ENCODE peak calls at places on chromosome 1, in nine cellular contexts. U is fibroblast of lung, M is breast epithelium, X is spleen, Y is lower lobe of right lung, Q is psoas muscle, N is A549, K is mammary epithelial cell, G is tibial artery. H is an unnamed sample.
A peak's percentile ranks its signal among the peaks of the same experiment; 100 is the strongest.

GRCh38 chr1:942864-943533 is 16.1 kb downstream of the NOC2L start:
- DNase-seq in U (peak; percentile 79), M (no peak), X (no peak), Y (no peak), Q (no peak), N (peak; percentile 58), K (no peak), G (no peak), H (no peak)

GRCh38 chr1:73887412-73887811 is 310.6 kb downstream of the LRRIQ3 start:
- DNase-seq in U (no peak), M (no peak), X (no peak), Y (no peak), Q (no peak), N (no peak), K (no peak), G (no peak), H (no peak)

GRCh38 chr1:20634065-20634593 is 871 bp downstream of the PINK1 start:
- DNase-seq in U (no peak), M (no peak), X (no peak), Y (no peak), Q (no peak), N (no peak), K (no peak), G (no peak), H (no peak)

GRCh38 chr1:26477446-26478152 is 5.4 kb downstream of the HMGN2 start:
- DNase-seq in U (no peak), M (no peak), X (no peak), Y (no peak), Q (no peak), N (no peak), K (no peak), G (no peak), H (no peak)

GRCh38 chr1:36948147-36948546 is 86.2 kb downstream of the GRIK3 start:
- DNase-seq in U (no peak), M (no peak), X (no peak), Y (no peak), Q (no peak), N (no peak), K (no peak), G (no peak), H (no peak)

GRCh38 chr1:234840843-234841242 is 230.9 kb upstream of the IRF2BP2 start:
- DNase-seq in U (no peak), M (no peak), X (no peak), Y (no peak), Q (no peak), N (no peak), K (no peak), G (no peak), H (no peak)

GRCh38 chr1:147292635-147293251 is 50.3 kb downstream of the CHD1L start:
- DNase-seq in U (peak; percentile 93), M (no peak), X (no peak), Y (no peak), Q (no peak), N (no peak), K (peak; percentile 82), G (peak; percentile 22), H (no peak)

GRCh38 chr1:31183126-31183525 is 56.6 kb downstream of the NKAIN1 start:
- DNase-seq in U (no peak), M (no peak), X (no peak), Y (no peak), Q (no peak), N (no peak), K (peak; percentile 39), G (no peak), H (no peak)

DNA sequence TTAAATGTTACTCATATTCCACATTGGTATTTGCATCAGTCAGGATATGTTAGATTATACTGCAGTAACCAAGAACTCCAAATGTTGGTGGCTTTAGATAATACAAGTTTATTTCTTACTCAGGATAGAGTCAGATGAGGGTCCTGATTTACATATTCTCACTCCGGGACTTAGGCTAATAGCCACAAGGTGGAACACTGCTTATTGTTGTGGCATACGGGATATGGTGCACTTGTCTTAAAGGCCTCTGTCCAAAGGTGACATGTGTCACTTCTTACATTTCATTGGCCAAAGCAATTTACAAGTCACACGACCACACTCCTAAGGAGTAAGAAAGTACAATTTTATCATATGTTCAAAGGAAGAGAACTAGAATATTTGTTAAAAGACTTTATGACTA is 28.5 kb upstream of the ACADM start:
- DNase-seq in U (no peak), M (no peak), X (no peak), Y (no peak), Q (no peak), N (no peak), K (no peak), G (no peak), H (no peak)
- H3K4me3 ChIP-seq in U (no peak overlapping the region), M (no peak overlapping the region), X (no peak overlapping the region), Y (no peak overlapping the region), Q (no peak overlapping the region), N (no peak overlapping the region), K (no peak overlapping the region), G (no peak overlapping the region), H (no peak overlapping the region)

GRCh38 chr1:2904191-2904590 is 102.7 kb upstream of the TTC34 start:
- DNase-seq in U (no peak), M (no peak), X (no peak), Y (no peak), Q (no peak), N (no peak), K (no peak), G (no peak), H (no peak)

GRCh38 chr1:2905356-2905755 is 103.9 kb upstream of the TTC34 start:
- DNase-seq in U (no peak), M (no peak), X (no peak), Y (no peak), Q (no peak), N (no peak), K (no peak), G (no peak), H (no peak)

GRCh38 chr1:2906620-2907019 is 105.1 kb upstream of the TTC34 start:
- DNase-seq in U (no peak), M (no peak), X (no peak), Y (no peak), Q (no peak), N (no peak), K (no peak), G (no peak), H (no peak)

GRCh38 chr1:2907051-2907450 is 105.6 kb upstream of the TTC34 start:
- DNase-seq in U (no peak), M (no peak), X (no peak), Y (no peak), Q (no peak), N (no peak), K (no peak), G (no peak), H (no peak)

DNA sequence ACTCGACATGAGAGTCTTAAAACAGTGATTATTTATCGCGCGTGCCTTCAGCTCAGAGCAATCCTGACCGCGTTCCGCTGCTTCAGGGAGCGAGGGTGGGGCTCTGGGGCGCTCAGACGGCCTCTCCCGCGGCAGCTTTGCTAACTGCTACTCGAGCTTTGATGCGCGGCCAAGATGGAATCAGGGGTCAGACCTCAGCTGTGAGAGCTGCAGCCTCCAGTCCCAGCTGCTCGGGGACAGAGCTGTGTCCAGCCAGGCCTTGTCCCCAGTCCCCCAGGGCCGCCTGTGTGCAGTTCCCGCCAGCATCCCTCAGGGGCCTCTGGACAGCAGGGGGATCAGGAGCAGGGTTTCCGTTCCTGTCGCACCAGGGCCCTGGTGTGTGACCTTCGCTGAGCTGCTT is 104.6 kb upstream of the TTC34 start:
- DNase-seq in U (no peak), M (no peak), X (no peak), Y (no peak), Q (no peak), N (no peak), K (no peak), G (no peak), H (no peak)
- H3K9me3 ChIP-seq in U (no peaks in the 10 kb centered on the region), M (no peaks in the 10 kb centered on the region), X (no peaks in the 10 kb centered on the region), Y (no peaks in the 10 kb centered on the region), Q (no peaks in the 10 kb centered on the region), N (no peaks in the 10 kb centered on the region), K (peaks cover 63% of the 10 kb centered on the region), G (no peaks in the 10 kb centered on the region), H (no peaks in the 10 kb centered on the region)

GRCh38 chr1:14869197-14869596 is 270.7 kb downstream of the KAZN start:
- DNase-seq in U (no peak), M (no peak), X (no peak), Y (no peak), Q (no peak), N (no peak), K (no peak), G (no peak), H (no peak)
- H3K4me3 ChIP-seq in U (no peak overlapping the region), M (no peak overlapping the region), X (no peak overlapping the region), Y (no peak overlapping the region), Q (no peak overlapping the region), N (no peak overlapping the region), K (no peak overlapping the region), G (no peak overlapping the region), H (no peak overlapping the region)

GRCh38 chr1:117544509-117545109 is 61.2 kb upstream of the TENT5C start:
- DNase-seq in U (no peak), M (no peak), X (no peak), Y (no peak), Q (no peak), N (no peak), K (no peak), G (no peak), H (no peak)

GRCh38 chr1:117541585-117541984 is 64.3 kb upstream of the TENT5C start:
- DNase-seq in U (no peak), M (no peak), X (no peak), Y (no peak), Q (no peak), N (no peak), K (no peak), G (no peak), H (no peak)

GRCh38 chr1:117541003-117541402 is 64.8 kb upstream of the TENT5C start:
- DNase-seq in U (peak; percentile 15), M (peak; percentile 85), X (no peak), Y (peak; percentile 54), Q (peak; percentile 85), N (no peak), K (no peak), G (no peak), H (no peak)

GRCh38 chr1:117537291-117537920 is 68.4 kb upstream of the TENT5C start:
- DNase-seq in U (no peak), M (peak; percentile 75), X (peak; percentile 57), Y (peak; percentile 83), Q (no peak), N (no peak), K (peak; percentile 58), G (no peak), H (no peak)

DNA sequence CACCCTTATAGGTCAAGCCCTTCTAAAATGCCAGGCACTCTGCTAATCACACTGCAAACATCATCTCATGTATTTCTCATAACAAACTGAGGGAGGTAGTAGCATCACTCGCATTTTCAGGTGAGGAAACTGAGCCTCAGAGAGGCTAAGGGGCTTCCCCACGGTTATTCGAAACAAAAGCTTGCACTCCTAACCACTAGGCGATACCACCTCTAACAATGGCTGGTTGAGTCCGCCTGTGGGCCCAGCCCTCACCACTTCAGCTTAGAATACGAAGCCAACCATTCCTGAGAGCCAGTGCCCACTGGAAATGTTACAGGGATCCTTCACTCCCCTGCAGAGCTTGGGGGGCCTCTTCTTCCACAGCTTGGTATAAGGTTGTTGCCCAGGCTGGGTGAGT is 65.3 kb upstream of the TENT5C start:
- DNase-seq in U (no peak), M (no peak), X (no peak), Y (no peak), Q (no peak), N (no peak), K (no peak), G (no peak), H (no peak)
- H3K9me3 ChIP-seq in U (no peaks in the 10 kb centered on the region), M (no peaks in the 10 kb centered on the region), X (no peaks in the 10 kb centered on the region), Y (no peaks in the 10 kb centered on the region), Q (no peaks in the 10 kb centered on the region), N (no peaks in the 10 kb centered on the region), K (no peaks in the 10 kb centered on the region), G (no peaks in the 10 kb centered on the region), H (no peaks in the 10 kb centered on the region)

H was measured in NT2/D1.